ENCODE peak calls at places on chromosomes 4 and X, in four cellular contexts. R is heart right ventricle, Q is tibial nerve, V is kidney epithelial cell. S is an unnamed sample.

GRCh38 chr4:110087116-110087708 is 111.2 kb downstream of the ELOVL6 start:
- DNase-seq in R (no peak), Q (no peak), V (peak; percentile 70), S (peak; percentile 80)

GRCh38 chr4:68162196-68162595 is 32.5 kb upstream of the TMPRSS11F start:
- DNase-seq in R (no peak), Q (no peak), V (peak; percentile 12), S (no peak)

GRCh38 chrX:3518870-3519269 is 172.4 kb upstream of the MXRA5 start:
- DNase-seq in R (peak; percentile 17), Q (no peak), V (no peak), S (no peak)

GRCh38 chr4:20687894-20688293 is 12.4 kb upstream of the PACRGL start:
- DNase-seq in R (no peak), Q (no peak), V (peak; percentile 88), S (peak; percentile 19)

GRCh38 chr4:76434901-76435688 is at the start of gene SHROOM3:
- DNase-seq in R (no peak), Q (no peak), V (no peak), S (peak; percentile 84)

GRCh38 chr4:22238742-22239141 is 277.1 kb downstream of the ADGRA3 start:
- DNase-seq in R (no peak), Q (no peak), V (no peak), S (no peak)

GRCh38 chr4:140609548-140610425 is 41.0 kb upstream of the UCP1 start:
- DNase-seq in R (no peak), Q (no peak), V (peak; percentile 16), S (no peak)

GRCh38 chr4:37441231-37442061 is 196.9 kb downstream of the NWD2 start:
- DNase-seq in R (no peak), Q (no peak), V (peak; percentile 70), S (no peak)

GRCh38 chr4:72427022-72427421 is 142.0 kb downstream of the ADAMTS3 start:
- DNase-seq in R (no peak), Q (no peak), V (no peak), S (no peak)

GRCh38 chr4:133865606-133866327 is 335.8 kb downstream of the PABPC4L start:
- DNase-seq in R (no peak), Q (no peak), V (peak; percentile 96), S (peak; percentile 94)

GRCh38 chr4:187075514-187075913 is 351.9 kb upstream of the FAT1 start:
- DNase-seq in R (no peak), Q (no peak), V (no peak), S (no peak)

GRCh38 chr4:44652002-44652401 is 577 bp upstream of the YIPF7 start:
- DNase-seq in R (no peak), Q (no peak), V (no peak), S (no peak)
- TF ChIP-seq CTCF in R (no peak), Q (no peak), V (no peak), S (no peak)

GRCh38 chr4:7083597-7084563 is 16.0 kb upstream of the GRPEL1 start:
- DNase-seq in R (no peak), Q (no peak), V (no peak), S (no peak)
- H3K4me3 ChIP-seq in R (no peak overlapping the region), Q (peak overlapping the region; percentile 1), V (no peak overlapping the region), S (no peak overlapping the region)

DNA sequence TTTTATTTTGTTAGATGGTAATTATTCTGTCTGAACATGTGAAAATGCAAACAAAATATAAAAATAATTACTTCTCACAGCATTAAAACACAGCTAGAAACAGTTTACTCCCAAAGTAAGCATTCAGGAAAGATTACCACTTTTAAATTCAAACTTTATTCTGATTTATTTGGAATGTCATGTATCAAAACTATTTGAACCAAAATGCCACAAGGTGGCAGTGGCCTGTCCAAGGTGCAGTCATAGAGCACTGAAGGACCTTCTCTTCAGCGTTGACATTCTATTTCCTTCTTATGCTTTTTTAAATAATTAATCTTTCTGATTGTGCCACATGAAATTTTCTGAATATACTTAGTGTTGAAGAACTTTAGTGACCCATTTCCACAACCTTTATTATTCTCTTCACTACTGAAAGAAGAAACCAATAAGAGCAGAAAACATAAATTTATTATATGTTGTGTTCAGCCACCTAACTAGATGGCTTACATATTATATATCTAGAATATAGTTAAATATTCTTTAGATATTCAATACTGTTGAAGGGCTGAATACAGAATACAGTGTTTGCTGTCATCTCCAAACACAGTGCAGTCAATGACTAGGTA is 283.6 kb downstream of the CFAP299 start:
- DNase-seq in R (no peak), Q (no peak), V (no peak), S (no peak)
- TF ChIP-seq CTCF in R (no peak), Q (no peak), V (peak; percentile 38), S (peak; percentile 53)

GRCh38 chr4:152525878-152526277 is 10.0 kb downstream of the FBXW7 start:
- DNase-seq in R (no peak), Q (no peak), V (no peak), S (no peak)
- H3K4me3 ChIP-seq in R (no peak overlapping the region), Q (no peak overlapping the region), V (no peak overlapping the region), S (no peak overlapping the region)

S was measured in retinal pigment epithelial cell.